ENCODE peak calls at places on chromosome 3, in nine cellular contexts. Y is hypothalamus; V is stimulated activated CD4-positive, alpha-beta T cell treated with anti-CD3 and anti-CD28 coated beads, Interleukin-15, amount 100 ng/mL, for 24 hours; X is substantia nigra; U is AML-193; D is progenitor cell of endocrine pancreas; A is adipocyte; S is NCI-H2029 treated with DMSO at 0.1 percent for 48 hours; G is AG08395. E is an unnamed sample.

GRCh38 chr3:24508423-24508839 is 13.8 kb upstream of the THRB start:
- DNase-seq in Y (no peak), V (no peak), X (no peak), U (no peak), D (no peak), A (peak), S (no peak), G (no peak), E (no peak)

GRCh38 chr3:104916971-104917370 is 449.7 kb upstream of the ALCAM start:
- DNase-seq in Y (no peak), V (no peak), X (no peak), U (no peak), D (no peak), A (peak), S (no peak), G (no peak), E (no peak)

GRCh38 chr3:184872200-184872599 is 60.2 kb downstream of the VPS8 start:
- DNase-seq in Y (no peak), V (no peak), X (no peak), U (no peak), D (no peak), A (peak), S (no peak), G (no peak), E (no peak)

GRCh38 chr3:43001094-43001553 is 22.0 kb downstream of the GASK1A start:
- DNase-seq in Y (no peak), V (no peak), X (no peak), U (no peak), D (no peak), A (peak), S (no peak), G (peak), E (no peak)

GRCh38 chr3:196740476-196741400 is 1.1 kb downstream of the PAK2 start:
- DNase-seq in Y (peak), V (peak), X (no peak), U (peak), D (no peak), A (peak), S (no peak), G (peak), E (peak)

GRCh38 chr3:194224536-194224935 is 88.6 kb downstream of the HES1 start:
- DNase-seq in Y (no peak), V (no peak), X (no peak), U (no peak), D (no peak), A (no peak), S (no peak), G (no peak), E (no peak)

GRCh38 chr3:171058058-171058457 is 31.5 kb upstream of the SLC2A2 start:
- DNase-seq in Y (no peak), V (no peak), X (no peak), U (no peak), D (no peak), A (peak), S (no peak), G (peak), E (no peak)

GRCh38 chr3:176814252-176814651 is 383.0 kb downstream of the TBL1XR1 start:
- DNase-seq in Y (peak), V (peak), X (no peak), U (peak), D (peak), A (peak), S (no peak), G (peak), E (peak)

GRCh38 chr3:65593780-65594752 is 444.7 kb downstream of the MAGI1 start:
- DNase-seq in Y (no peak), V (no peak), X (no peak), U (no peak), D (no peak), A (no peak), S (no peak), G (no peak), E (no peak)